ENCODE peak calls at places on chromosome 18, in six cellular contexts. One of them, this sample, is unnamed. For H3K9me3, the result is how much of the 10 kb centered on the place peaks cover.

GRCh38 chr18:44729631-44730101 is 49.0 kb downstream of the SETBP1 start:
- DNase-seq in upper lobe of left lung: no peak
- DNase-seq in prostate gland: no peak
- DNase-seq in Karpas-422: no peak
- DNase-seq in left lung: no peak
- DNase-seq in neural progenitor cell: no peak
- DNase-seq in this sample: peak

GRCh38 chr18:74334242-74334893 is 18.7 kb downstream of the C18orf63 start:
- DNase-seq in Karpas-422: peak
- DNase-seq in left lung: no peak
- DNase-seq in prostate gland: no peak
- DNase-seq in neural progenitor cell: no peak
- DNase-seq in upper lobe of left lung: no peak
- DNase-seq in this sample: no peak

GRCh38 chr18:63376493-63377053 is 9.6 kb upstream of the KDSR start:
- DNase-seq in left lung: no peak
- DNase-seq in prostate gland: no peak
- DNase-seq in neural progenitor cell: no peak
- DNase-seq in Karpas-422: no peak
- DNase-seq in upper lobe of left lung: no peak
- DNase-seq in this sample: no peak

GRCh38 chr18:51184092-51184458 is 13.4 kb downstream of the MEX3C start:
- DNase-seq in left lung: no peak
- DNase-seq in Karpas-422: no peak
- DNase-seq in upper lobe of left lung: no peak
- DNase-seq in prostate gland: no peak
- DNase-seq in neural progenitor cell: no peak
- DNase-seq in this sample: no peak

GRCh38 chr18:80197490-80197889 is 49.8 kb downstream of the PARD6G start:
- DNase-seq in prostate gland: no peak
- DNase-seq in Karpas-422: no peak
- DNase-seq in left lung: no peak
- DNase-seq in neural progenitor cell: no peak
- DNase-seq in upper lobe of left lung: no peak
- DNase-seq in this sample: no peak

GRCh38 chr18:76098728-76099514 is 396.1 kb downstream of the ZNF516 start:
- DNase-seq in prostate gland: no peak
- DNase-seq in upper lobe of left lung: no peak
- DNase-seq in left lung: no peak
- DNase-seq in Karpas-422: no peak
- DNase-seq in neural progenitor cell: no peak
- DNase-seq in this sample: no peak

GRCh38 chr18:69804776-69805501 is 142.7 kb downstream of the CD226 start:
- DNase-seq in upper lobe of left lung: no peak
- DNase-seq in neural progenitor cell: no peak
- DNase-seq in left lung: no peak
- DNase-seq in Karpas-422: no peak
- DNase-seq in prostate gland: no peak
- DNase-seq in this sample: peak

GRCh38 chr18:54946149-54946581 is 13.1 kb downstream of the CCDC68 start:
- DNase-seq in left lung: no peak
- DNase-seq in Karpas-422: no peak
- DNase-seq in upper lobe of left lung: no peak
- DNase-seq in neural progenitor cell: no peak
- DNase-seq in prostate gland: no peak
- DNase-seq in this sample: peak

GRCh38 chr18:76256897-76257500 is 238.0 kb downstream of the ZNF516 start:
- DNase-seq in neural progenitor cell: peak
- DNase-seq in Karpas-422: peak
- DNase-seq in upper lobe of left lung: no peak
- DNase-seq in prostate gland: no peak
- DNase-seq in left lung: no peak
- DNase-seq in this sample: peak

GRCh38 chr18:57954928-57955327 is 89.1 kb upstream of the NEDD4L start:
- DNase-seq in upper lobe of left lung: no peak
- DNase-seq in prostate gland: no peak
- DNase-seq in Karpas-422: no peak
- DNase-seq in left lung: no peak
- DNase-seq in neural progenitor cell: no peak
- DNase-seq in this sample: peak

GRCh38 chr18:27996792-27997191 is 180.1 kb downstream of the CDH2 start:
- DNase-seq in left lung: no peak
- DNase-seq in prostate gland: no peak
- DNase-seq in Karpas-422: no peak
- DNase-seq in neural progenitor cell: no peak
- DNase-seq in upper lobe of left lung: no peak
- DNase-seq in this sample: no peak

GRCh38 chr18:13395577-13395976 is 177.0 kb downstream of the LDLRAD4 start:
- DNase-seq in upper lobe of left lung: no peak
- DNase-seq in prostate gland: no peak
- DNase-seq in left lung: no peak
- DNase-seq in Karpas-422: no peak
- DNase-seq in neural progenitor cell: no peak
- DNase-seq in this sample: peak

GRCh38 chr18:809985-810642 is 1.9 kb downstream of the YES1 start:
- DNase-seq in neural progenitor cell: no peak
- DNase-seq in left lung: no peak
- DNase-seq in prostate gland: no peak
- DNase-seq in Karpas-422: no peak
- DNase-seq in upper lobe of left lung: no peak
- DNase-seq in this sample: peak

GRCh38 chr18:48293954-48294893 is 115.0 kb downstream of the ZBTB7C start:
- DNase-seq in left lung: no peak
- DNase-seq in upper lobe of left lung: no peak
- DNase-seq in prostate gland: no peak
- DNase-seq in Karpas-422: no peak
- DNase-seq in neural progenitor cell: no peak
- DNase-seq in this sample: no peak

GRCh38 chr18:79680100-79680879 is 687 bp downstream of the CTDP1 start:
- DNase-seq in Karpas-422: peak
- DNase-seq in prostate gland: peak
- DNase-seq in neural progenitor cell: peak
- DNase-seq in left lung: peak
- DNase-seq in upper lobe of left lung: no peak
- DNase-seq in this sample: peak

GRCh38 chr18:49002045-49002444 is 51.3 kb upstream of the SMAD7 start:
- DNase-seq in upper lobe of left lung: no peak
- DNase-seq in prostate gland: no peak
- DNase-seq in Karpas-422: no peak
- DNase-seq in left lung: peak
- DNase-seq in neural progenitor cell: no peak
- DNase-seq in this sample: no peak

GRCh38 chr18:12278765-12279682 is 24.9 kb downstream of the CIDEA start:
- DNase-seq in neural progenitor cell: peak
- DNase-seq in left lung: peak
- DNase-seq in upper lobe of left lung: peak
- DNase-seq in Karpas-422: no peak
- DNase-seq in prostate gland: peak
- DNase-seq in this sample: no peak
- H3K4me3 ChIP-seq in neural progenitor cell: no peak
- H3K4me3 ChIP-seq in left lung: peak
- H3K4me3 ChIP-seq in upper lobe of left lung: no peak
- H3K4me3 ChIP-seq in Karpas-422: no peak
- H3K4me3 ChIP-seq in prostate gland: peak
- H3K4me3 ChIP-seq in this sample: no peak

DNA sequence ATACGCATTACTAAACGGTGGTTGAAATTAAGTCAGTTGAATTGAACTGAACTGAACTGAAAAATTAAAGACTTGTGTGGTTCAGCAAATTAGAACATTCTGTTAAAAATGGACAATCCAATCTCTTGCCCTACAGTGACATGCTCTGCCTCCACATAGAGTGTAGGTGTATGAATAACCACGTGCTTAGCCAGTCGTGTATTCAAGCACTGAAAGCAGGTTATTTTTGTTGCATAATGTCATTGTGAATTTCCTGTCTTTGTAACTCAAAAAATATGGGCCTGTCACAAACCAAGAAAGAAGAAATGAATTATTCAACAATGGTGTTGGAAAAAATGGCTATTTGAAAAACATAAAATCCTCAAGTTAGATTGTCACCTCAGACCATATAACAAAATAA is 440.9 kb downstream of the TXNL1 start:
- DNase-seq in neural progenitor cell: no peak
- DNase-seq in upper lobe of left lung: no peak
- DNase-seq in prostate gland: no peak
- DNase-seq in Karpas-422: no peak
- DNase-seq in left lung: no peak
- DNase-seq in this sample: no peak
- H3K9me3 ChIP-seq in neural progenitor cell: under half
- H3K9me3 ChIP-seq in upper lobe of left lung: under half
- H3K9me3 ChIP-seq in prostate gland: under half
- H3K9me3 ChIP-seq in Karpas-422: under half
- H3K9me3 ChIP-seq in left lung: under half
- H3K9me3 ChIP-seq in this sample: under half

DNA sequence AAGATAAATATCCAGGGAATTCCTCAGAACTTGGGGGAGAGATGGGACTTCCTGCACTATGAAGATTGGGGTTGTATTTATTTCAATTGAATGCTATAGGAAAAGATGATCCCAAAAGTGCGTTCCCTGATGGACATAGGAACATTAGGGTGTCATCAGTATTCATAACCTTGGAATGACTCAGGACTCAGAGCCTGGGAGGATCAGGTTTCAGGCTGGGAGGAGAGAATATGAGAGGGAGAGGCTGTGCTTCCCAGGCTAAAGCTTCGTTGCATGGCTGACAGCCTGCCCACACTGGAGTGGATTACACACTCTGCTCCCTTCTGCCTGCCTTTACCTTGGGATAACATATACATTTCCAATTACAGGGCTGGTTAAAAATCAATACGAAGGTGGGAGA is 118.8 kb downstream of the KCTD1 start:
- DNase-seq in left lung: no peak
- DNase-seq in neural progenitor cell: no peak
- DNase-seq in Karpas-422: no peak
- DNase-seq in prostate gland: no peak
- DNase-seq in upper lobe of left lung: no peak
- DNase-seq in this sample: no peak
- H3K27ac ChIP-seq in left lung: no peak
- H3K27ac ChIP-seq in neural progenitor cell: no peak
- H3K27ac ChIP-seq in Karpas-422: no peak
- H3K27ac ChIP-seq in prostate gland: no peak
- H3K27ac ChIP-seq in upper lobe of left lung: no peak
- H3K27ac ChIP-seq in this sample: no peak

GRCh38 chr18:32735781-32736180 is 37.0 kb downstream of the KLHL14 start:
- DNase-seq in prostate gland: no peak
- DNase-seq in neural progenitor cell: no peak
- DNase-seq in Karpas-422: no peak
- DNase-seq in left lung: no peak
- DNase-seq in upper lobe of left lung: no peak
- DNase-seq in this sample: no peak

GRCh38 chr18:32732165-32732564 is 40.7 kb downstream of the KLHL14 start:
- DNase-seq in neural progenitor cell: no peak
- DNase-seq in prostate gland: no peak
- DNase-seq in left lung: no peak
- DNase-seq in Karpas-422: no peak
- DNase-seq in upper lobe of left lung: no peak
- DNase-seq in this sample: no peak

GRCh38 chr18:32730068-32730467 is 42.8 kb downstream of the KLHL14 start:
- DNase-seq in Karpas-422: no peak
- DNase-seq in prostate gland: no peak
- DNase-seq in neural progenitor cell: no peak
- DNase-seq in left lung: no peak
- DNase-seq in upper lobe of left lung: no peak
- DNase-seq in this sample: no peak

GRCh38 chr18:32734442-32734841 is 38.4 kb downstream of the KLHL14 start:
- DNase-seq in neural progenitor cell: no peak
- DNase-seq in left lung: no peak
- DNase-seq in Karpas-422: no peak
- DNase-seq in prostate gland: no peak
- DNase-seq in upper lobe of left lung: no peak
- DNase-seq in this sample: no peak

GRCh38 chr18:32730620-32731021 is 42.2 kb downstream of the KLHL14 start:
- DNase-seq in left lung: no peak
- DNase-seq in prostate gland: no peak
- DNase-seq in neural progenitor cell: no peak
- DNase-seq in Karpas-422: peak
- DNase-seq in upper lobe of left lung: no peak
- DNase-seq in this sample: peak
- H3K4me3 ChIP-seq in left lung: no peak
- H3K4me3 ChIP-seq in prostate gland: peak
- H3K4me3 ChIP-seq in neural progenitor cell: no peak
- H3K4me3 ChIP-seq in Karpas-422: peak
- H3K4me3 ChIP-seq in upper lobe of left lung: no peak
- H3K4me3 ChIP-seq in this sample: no peak

DNA sequence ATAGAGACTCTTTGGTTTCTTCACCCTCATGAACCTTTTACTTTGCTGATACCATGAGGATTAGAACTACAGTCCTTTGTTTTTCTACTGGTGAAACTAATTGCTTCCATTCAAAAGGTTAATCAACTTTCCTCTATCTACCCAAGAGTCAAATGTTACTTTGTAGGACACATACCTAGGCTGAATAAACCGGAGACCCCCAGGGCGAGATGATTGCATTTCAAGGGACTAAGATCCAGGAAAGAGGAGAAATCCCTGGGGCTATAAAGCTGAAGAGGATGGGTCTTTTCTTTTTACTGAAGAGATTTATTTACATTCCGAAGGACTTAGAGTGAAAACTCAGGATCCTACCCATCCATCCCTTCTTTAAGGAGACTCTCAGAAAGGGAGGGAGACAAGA is 332.0 kb downstream of the CDH19 start:
- DNase-seq in Karpas-422: peak
- DNase-seq in neural progenitor cell: peak
- DNase-seq in left lung: no peak
- DNase-seq in prostate gland: no peak
- DNase-seq in upper lobe of left lung: no peak
- DNase-seq in this sample: no peak
- H3K9me3 ChIP-seq in Karpas-422: under half
- H3K9me3 ChIP-seq in neural progenitor cell: under half
- H3K9me3 ChIP-seq in left lung: under half
- H3K9me3 ChIP-seq in prostate gland: under half
- H3K9me3 ChIP-seq in upper lobe of left lung: under half
- H3K9me3 ChIP-seq in this sample: under half

GRCh38 chr18:46704816-46705215 is 47.8 kb upstream of the LOXHD1 start:
- DNase-seq in left lung: no peak
- DNase-seq in neural progenitor cell: no peak
- DNase-seq in Karpas-422: no peak
- DNase-seq in upper lobe of left lung: no peak
- DNase-seq in prostate gland: no peak
- DNase-seq in this sample: no peak

GRCh38 chr18:46705521-46705920 is 48.5 kb upstream of the LOXHD1 start:
- DNase-seq in left lung: no peak
- DNase-seq in prostate gland: no peak
- DNase-seq in upper lobe of left lung: no peak
- DNase-seq in Karpas-422: no peak
- DNase-seq in neural progenitor cell: peak
- DNase-seq in this sample: no peak

GRCh38 chr18:46704189-46704588 is 47.2 kb upstream of the LOXHD1 start:
- DNase-seq in prostate gland: no peak
- DNase-seq in left lung: no peak
- DNase-seq in upper lobe of left lung: no peak
- DNase-seq in neural progenitor cell: no peak
- DNase-seq in Karpas-422: no peak
- DNase-seq in this sample: no peak

GRCh38 chr18:46711444-46711863 is 45.4 kb downstream of the ST8SIA5 start:
- DNase-seq in prostate gland: no peak
- DNase-seq in Karpas-422: peak
- DNase-seq in upper lobe of left lung: no peak
- DNase-seq in left lung: no peak
- DNase-seq in neural progenitor cell: no peak
- DNase-seq in this sample: no peak

GRCh38 chr18:46706968-46707367 is 49.9 kb downstream of the ST8SIA5 start:
- DNase-seq in prostate gland: no peak
- DNase-seq in upper lobe of left lung: no peak
- DNase-seq in left lung: no peak
- DNase-seq in Karpas-422: no peak
- DNase-seq in neural progenitor cell: no peak
- DNase-seq in this sample: no peak
- H3K27ac ChIP-seq in prostate gland: no peak
- H3K27ac ChIP-seq in upper lobe of left lung: no peak
- H3K27ac ChIP-seq in left lung: no peak
- H3K27ac ChIP-seq in Karpas-422: no peak
- H3K27ac ChIP-seq in neural progenitor cell: no peak
- H3K27ac ChIP-seq in this sample: no peak

This sample was measured in small intestine.